ENCODE peak calls at places on chromosomes 3 and 15, in nine cellular contexts. Z, X, N, S, L, K, R, B and T are unnamed samples.
A peak's percentile ranks its signal among the peaks of the same experiment; 100 is the strongest.

GRCh38 chr3:177771780-177772179 is 574.5 kb upstream of the TBL1XR1 start:
- DNase-seq in B (no peak), Z (no peak), R (no peak), L (no peak), K (no peak), N (no peak), S (no peak), X (no peak), T (no peak)

GRCh38 chr15:63353887-63354286 is 27.8 kb downstream of the CA12 start:
- DNase-seq in N (no peak), L (no peak), K (no peak), Z (no peak), R (no peak), S (no peak), B (no peak), X (no peak), T (no peak)

GRCh38 chr15:32107477-32108080 is 77.3 kb downstream of the CHRNA7 start:
- DNase-seq in L (peak; percentile 56), Z (no peak), R (no peak), S (no peak), K (no peak), N (no peak), B (no peak), X (no peak), T (no peak)

GRCh38 chr3:188624828-188625227 is 470.9 kb downstream of the LPP start:
- DNase-seq in B (no peak), Z (no peak), L (no peak), X (no peak), N (no peak), R (no peak), K (no peak), S (no peak), T (no peak)

GRCh38 chr3:197963019-197963637 is 3.1 kb downstream of the LMLN start:
- DNase-seq in S (no peak), X (no peak), N (no peak), L (no peak), R (no peak), Z (no peak), B (no peak), K (no peak), T (no peak)

GRCh38 chr15:72338617-72339321 is 18.8 kb upstream of the CELF6 start:
- DNase-seq in R (peak; percentile 61), K (no peak), S (no peak), L (no peak), Z (no peak), B (no peak), N (no peak), X (no peak), T (no peak)

GRCh38 chr15:67501836-67502461 is 19.0 kb upstream of the C15orf61 start:
- DNase-seq in X (no peak), R (no peak), K (no peak), L (no peak), N (no peak), Z (no peak), B (no peak), S (no peak), T (no peak)

GRCh38 chr3:196168808-196169391 is 42.3 kb downstream of the ZDHHC19 start:
- DNase-seq in L (no peak), K (no peak), X (no peak), R (no peak), B (peak; percentile 55), S (peak; percentile 77), Z (peak; percentile 36), N (no peak), T (no peak)

DNA sequence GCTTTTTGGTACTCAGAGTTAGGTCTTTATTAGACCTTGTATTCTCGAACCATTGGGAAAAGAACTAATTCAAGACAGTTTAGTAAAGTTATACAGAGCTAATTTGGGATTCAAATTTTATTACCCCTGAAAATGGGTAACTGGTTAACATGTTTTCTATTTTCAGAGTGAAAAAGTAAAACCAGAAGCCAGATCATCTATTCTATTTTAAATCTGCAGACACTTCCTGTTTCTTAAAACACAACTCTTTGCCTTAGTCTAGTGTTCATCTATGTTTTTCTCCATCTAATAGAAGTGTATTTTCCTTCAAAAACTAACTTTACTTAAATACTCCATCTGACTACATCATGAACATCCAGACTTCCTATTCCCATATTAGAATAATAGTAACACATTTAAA is 113.4 kb downstream of the CCNL1 start:
- DNase-seq in R (no peak), B (no peak), X (no peak), K (no peak), N (no peak), Z (no peak), S (no peak), L (no peak), T (no peak)
- H3K4me3 ChIP-seq in R (no peak overlapping the region), B (no peak overlapping the region), X (no peak overlapping the region), K (no peak overlapping the region), N (no peak overlapping the region), Z (no peak overlapping the region), S (no peak overlapping the region), L (no peak overlapping the region), T (no peak overlapping the region)

GRCh38 chr15:80778964-80779657 is at the start of gene CEMIP:
- DNase-seq in K (peak; percentile 23), X (no peak), S (peak; percentile 74), B (peak; percentile 85), L (peak; percentile 96), N (peak; percentile 61), Z (peak; percentile 76), R (peak; percentile 47), T (no peak)

GRCh38 chr15:80780416-80781221 is 1.4 kb downstream of the CEMIP start:
- DNase-seq in R (peak; percentile 61), S (peak; percentile 32), Z (peak; percentile 58), K (no peak), X (no peak), L (peak; percentile 91), B (no peak), N (peak; percentile 28), T (no peak)

GRCh38 chr15:80778621-80778963 is 578 bp upstream of the CEMIP start:
- DNase-seq in S (no peak), L (no peak), B (no peak), X (no peak), R (no peak), N (no peak), K (no peak), Z (no peak), T (no peak)

GRCh38 chr15:80777836-80778620 is 1.1 kb upstream of the CEMIP start:
- DNase-seq in K (no peak), L (no peak), B (no peak), R (no peak), S (no peak), Z (no peak), X (no peak), N (no peak), T (no peak)

DNA sequence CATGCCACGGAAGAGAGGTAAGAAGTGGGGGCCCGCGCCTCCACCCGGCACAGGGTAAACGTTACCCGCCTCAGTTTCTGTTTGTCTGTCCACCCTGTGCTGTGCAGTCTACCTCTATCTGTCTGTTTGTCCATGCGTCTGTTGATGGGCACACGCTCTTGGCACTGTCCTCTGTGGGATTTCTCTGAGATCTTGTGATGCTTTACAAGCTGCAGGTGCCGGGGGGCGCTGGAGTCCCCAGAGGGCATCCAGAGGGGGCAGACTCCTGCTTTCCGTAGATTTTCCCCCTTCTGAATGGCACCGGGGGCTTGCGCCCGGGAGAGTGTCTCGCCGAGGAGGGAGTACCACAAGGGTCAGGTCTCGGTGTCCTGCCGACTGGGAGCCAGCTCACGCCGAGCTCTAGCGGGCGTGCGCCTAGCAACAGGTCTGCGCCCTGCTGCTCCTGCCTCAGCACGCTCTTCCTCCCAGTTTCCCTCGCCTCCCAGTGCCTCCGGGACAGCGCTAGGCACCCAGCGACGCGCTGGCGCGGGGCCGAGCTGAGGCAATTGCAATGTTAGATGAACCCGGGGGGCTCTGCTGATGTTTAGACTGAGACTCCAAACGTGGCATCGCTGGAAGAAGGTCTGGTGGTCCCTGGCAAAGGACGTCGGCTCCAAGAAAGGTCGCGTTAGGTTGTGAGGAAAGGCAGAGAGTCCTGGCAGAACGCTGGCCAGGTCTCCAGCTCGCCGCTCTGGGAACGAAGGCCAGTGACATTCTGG is 667 bp downstream of the CEMIP start:
- DNase-seq in B (no peak), R (peak; percentile 29), S (peak; percentile 34), Z (peak; percentile 53), K (no peak), N (no peak), L (peak; percentile 88), X (no peak), T (no peak)
- H3K27me3 ChIP-seq in B (peaks cover 49% of the 10 kb centered on the region), R (peaks cover 7% of the 10 kb centered on the region), S (no peaks in the 10 kb centered on the region), Z (no peaks in the 10 kb centered on the region), K (peaks cover 24% of the 10 kb centered on the region), N (no peaks in the 10 kb centered on the region), L (peaks cover 2% of the 10 kb centered on the region), X (no peaks in the 10 kb centered on the region), T (peaks cover 37% of the 10 kb centered on the region)

GRCh38 chr3:146590521-146590920 is 14.6 kb downstream of the PLSCR5 start:
- DNase-seq in N (no peak), B (no peak), R (no peak), S (no peak), X (no peak), L (no peak), Z (no peak), K (no peak), T (no peak)

GRCh38 chr3:146581877-146582508 is 23.2 kb downstream of the PLSCR5 start:
- DNase-seq in Z (no peak), B (no peak), X (no peak), N (peak; percentile 33), R (peak; percentile 34), S (no peak), K (no peak), L (no peak), T (no peak)

GRCh38 chr3:146581080-146581601 is 24.0 kb downstream of the PLSCR5 start:
- DNase-seq in K (no peak), Z (no peak), X (no peak), N (no peak), L (no peak), R (no peak), S (no peak), B (no peak), T (no peak)

GRCh38 chr3:146589899-146590508 is 15.1 kb downstream of the PLSCR5 start:
- DNase-seq in B (no peak), R (peak; percentile 13), L (no peak), K (no peak), Z (no peak), S (no peak), X (no peak), N (peak; percentile 63), T (no peak)

GRCh38 chr3:146585156-146585555 is 20.0 kb downstream of the PLSCR5 start:
- DNase-seq in L (no peak), B (no peak), X (no peak), R (no peak), Z (no peak), N (no peak), S (no peak), K (no peak), T (no peak)
- H3K4me3 ChIP-seq in L (no peak overlapping the region), B (no peak overlapping the region), X (no peak overlapping the region), R (no peak overlapping the region), Z (no peak overlapping the region), N (no peak overlapping the region), S (no peak overlapping the region), K (no peak overlapping the region), T (no peak overlapping the region)

GRCh38 chr3:129347446-129347845 is 68.8 kb downstream of the HMCES start:
- DNase-seq in B (no peak), R (no peak), N (no peak), Z (peak; percentile 26), S (no peak), K (no peak), L (no peak), X (no peak), T (no peak)

GRCh38 chr3:129344540-129345220 is 66.0 kb downstream of the HMCES start:
- DNase-seq in Z (peak; percentile 28), B (no peak), R (no peak), S (no peak), X (no peak), L (no peak), N (no peak), K (no peak), T (no peak)

GRCh38 chr3:129345281-129345680 is 66.6 kb downstream of the HMCES start:
- DNase-seq in N (no peak), X (no peak), R (no peak), K (no peak), B (no peak), S (no peak), L (no peak), Z (peak; percentile 17), T (no peak)

GRCh38 chr3:129346690-129347440 is 68.2 kb downstream of the HMCES start:
- DNase-seq in S (no peak), N (no peak), Z (no peak), L (no peak), X (no peak), K (no peak), B (no peak), R (no peak), T (no peak)

DNA sequence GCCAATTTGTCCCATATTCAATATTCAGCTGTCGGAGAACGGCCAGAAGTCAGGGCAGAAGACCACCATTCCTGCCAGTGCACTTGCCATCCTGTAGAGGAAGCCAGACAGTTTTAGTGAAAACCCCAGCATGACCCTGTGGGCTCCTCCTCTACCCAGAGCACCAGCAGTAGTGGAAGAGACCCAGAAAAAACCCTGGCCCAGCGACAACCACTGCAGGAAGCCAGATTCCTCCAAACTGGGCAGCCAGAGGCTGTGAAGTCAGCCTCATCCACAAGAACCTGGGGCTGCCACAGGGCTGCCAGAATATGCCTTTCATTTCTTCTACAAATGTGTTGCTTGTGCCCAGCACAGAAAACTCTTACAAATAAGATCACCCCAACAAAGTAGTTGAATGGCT is 67.3 kb downstream of the HMCES start:
- DNase-seq in Z (no peak), L (no peak), R (no peak), X (no peak), N (no peak), K (no peak), S (no peak), B (no peak), T (no peak)
- H3K27me3 ChIP-seq in Z (no peaks in the 10 kb centered on the region), L (no peaks in the 10 kb centered on the region), R (peaks cover 16% of the 10 kb centered on the region), X (no peaks in the 10 kb centered on the region), N (no peaks in the 10 kb centered on the region), K (no peaks in the 10 kb centered on the region), S (no peaks in the 10 kb centered on the region), B (peaks cover 11% of the 10 kb centered on the region), T (peaks cover 21% of the 10 kb centered on the region)